ENCODE peak calls at places on chromosomes 7 and 10, in four cellular contexts. M is MV-4-11, W is HEK293T, I is AG08395. R is an unnamed sample.

GRCh38 chr10:129767751-129768150 is 196.3 kb downstream of the EBF3 start:
- DNase-seq in W (no peak), I (no peak), M (no peak), R (no peak)

GRCh38 chr10:3782099-3782455 is 2.9 kb downstream of the KLF6 start:
- DNase-seq in M (no peak), I (no peak), W (no peak), R (no peak)

GRCh38 chr7:10855583-10855982 is 118.1 kb upstream of the PHF14 start:
- DNase-seq in I (no peak), M (no peak), W (no peak), R (no peak)

GRCh38 chr10:131448171-131448570 is 136.7 kb upstream of the TCERG1L start:
- DNase-seq in W (no peak), M (peak; percentile 24), I (no peak), R (no peak)

GRCh38 chr7:100835903-100836811 is 8.8 kb upstream of the EPHB4 start:
- DNase-seq in M (no peak), I (no peak), W (no peak), R (no peak)

GRCh38 chr10:61888744-61889143 is 12.8 kb upstream of the ARID5B start:
- DNase-seq in W (no peak), M (no peak), I (peak; percentile 52), R (no peak)

GRCh38 chr10:49175587-49176309 is 12.4 kb downstream of the TMEM273 start:
- DNase-seq in I (no peak), W (no peak), M (no peak), R (no peak)

GRCh38 chr7:117308891-117309290 is 14.0 kb downstream of the WNT2 start:
- DNase-seq in I (no peak), W (no peak), M (no peak), R (no peak)

GRCh38 chr7:143382126-143382790 is 1.1 kb downstream of the ZYX start:
- DNase-seq in W (no peak), M (no peak), I (no peak), R (no peak)

GRCh38 chr7:100516135-100516812 is 22.7 kb upstream of the AGFG2 start:
- DNase-seq in M (peak; percentile 24), W (no peak), I (peak; percentile 90), R (no peak)

GRCh38 chr7:156612930-156613329 is 27.6 kb upstream of the RNF32 start:
- DNase-seq in M (peak; percentile 90), W (no peak), I (no peak), R (no peak)

GRCh38 chr7:12415072-12415471 is 11.4 kb upstream of the VWDE start:
- DNase-seq in I (no peak), W (no peak), M (no peak), R (no peak)

GRCh38 chr10:103759100-103759781 is 96.1 kb downstream of the SH3PXD2A start:
- DNase-seq in W (no peak), I (peak; percentile 60), M (peak; percentile 92), R (peak; percentile 99)

GRCh38 chr10:110498982-110499795 is 1.5 kb downstream of the DUSP5 start:
- DNase-seq in M (peak; percentile 29), I (peak; percentile 36), W (no peak), R (peak; percentile 31)

GRCh38 chr10:132891994-132892393 is 50.4 kb downstream of the CFAP46 start:
- DNase-seq in M (no peak), W (no peak), I (peak; percentile 39), R (no peak)

GRCh38 chr10:130808243-130808642 is 503.3 kb downstream of the TCERG1L start:
- DNase-seq in I (no peak), M (no peak), W (no peak), R (no peak)

GRCh38 chr10:70274643-70275042 is 9.2 kb downstream of the NPFFR1 start:
- DNase-seq in W (no peak), M (peak; percentile 82), I (peak; percentile 81), R (no peak)

GRCh38 chr10:133071801-133072595 is 15.7 kb upstream of the ADGRA1 start:
- DNase-seq in M (no peak), W (no peak), I (no peak), R (no peak)

GRCh38 chr7:35035511-35035921 is 1.8 kb downstream of the DPY19L1 start:
- DNase-seq in W (peak; percentile 15), I (peak; percentile 26), M (no peak), R (no peak)

GRCh38 chr7:98335411-98335977 is 54.0 kb downstream of the BRI3 start:
- DNase-seq in M (no peak), W (no peak), I (no peak), R (no peak)

GRCh38 chr7:95867309-95867708 is 95.0 kb downstream of the DYNC1I1 start:
- DNase-seq in M (no peak), W (no peak), I (no peak), R (no peak)

GRCh38 chr10:35872666-35873065 is 230.6 kb upstream of the FZD8 start:
- DNase-seq in I (no peak), W (no peak), M (no peak), R (no peak)

GRCh38 chr7:41005381-41005901 is 697.4 kb downstream of the INHBA start:
- DNase-seq in M (no peak), W (no peak), I (peak; percentile 63), R (peak; percentile 5)

GRCh38 chr10:76733441-76733840 is 904.2 kb downstream of the KCNMA1 start:
- DNase-seq in M (peak; percentile 48), W (no peak), I (no peak), R (peak; percentile 59)

GRCh38 chr7:3495957-3496356 is 194.9 kb downstream of the SDK1 start:
- DNase-seq in I (no peak), M (no peak), W (no peak), R (no peak)

GRCh38 chr10:971613-972012 is 16.6 kb upstream of the GTPBP4 start:
- DNase-seq in W (no peak), M (no peak), I (no peak), R (no peak)

GRCh38 chr10:95485030-95485429 is 76.1 kb downstream of the SORBS1 start:
- DNase-seq in M (no peak), W (no peak), I (no peak), R (no peak)

GRCh38 chr7:36514289-36515243 is 124.9 kb downstream of the ANLN start:
- DNase-seq in W (no peak), M (no peak), I (no peak), R (no peak)

GRCh38 chr10:116120688-116121087 is 152.3 kb downstream of the GFRA1 start:
- DNase-seq in I (no peak), W (peak; percentile 58), M (no peak), R (no peak)

GRCh38 chr10:79176052-79176501 is 107.3 kb downstream of the ZMIZ1 start:
- DNase-seq in I (peak; percentile 80), W (no peak), M (no peak), R (no peak)

R was measured in Kasumi-1.